ENCODE peak calls at places on chromosomes 11 and 22, in six cellular contexts. E is RCC 7860; I is GM04504; R is body of pancreas; T is EH; O is activated CD8-positive, alpha-beta memory T cell treated with anti-CD3 and anti-CD28 coated beads for 48 hours. G is an unnamed sample.

GRCh38 chr11:100972046-100972445 is 157.6 kb downstream of the PGR start:
- DNase-seq in I (no peak), O (no peak), E (no peak), R (no peak), T (no peak), G (no peak)

GRCh38 chr11:44120169-44120568 is 24.7 kb downstream of the EXT2 start:
- DNase-seq in T (peak; percentile 17), I (no peak), O (no peak), R (peak; percentile 17), E (no peak), G (no peak)

GRCh38 chr11:133995066-133995465 is 38.3 kb upstream of the IGSF9B start:
- DNase-seq in I (no peak), R (no peak), T (no peak), O (no peak), E (no peak), G (no peak)

GRCh38 chr11:75668508-75669297 is at the start of gene MAP6:
- DNase-seq in R (peak; percentile 9), T (peak; percentile 42), O (no peak), E (no peak), I (no peak), G (no peak)

GRCh38 chr11:118790357-118791014 is 478 bp downstream of the DDX6 start:
- DNase-seq in I (no peak), O (peak; percentile 62), E (no peak), T (peak; percentile 66), R (peak; percentile 67), G (no peak)

GRCh38 chr22:39622881-39623367 is 52.4 kb downstream of the CACNA1I start:
- DNase-seq in O (peak; percentile 42), I (no peak), R (peak; percentile 66), E (peak; percentile 10), T (peak; percentile 29), G (no peak)

GRCh38 chr11:80538040-80538439 is 1097.2 kb upstream of the TENM4 start:
- DNase-seq in R (no peak), I (no peak), E (no peak), T (no peak), O (no peak), G (no peak)

GRCh38 chr22:32744560-32744959 is 56.9 kb upstream of the TIMP3 start:
- DNase-seq in T (no peak), E (no peak), I (no peak), O (no peak), R (no peak), G (no peak)

GRCh38 chr11:66616379-66617147 is at the start of gene RBM14:
- DNase-seq in R (peak; percentile 98), E (peak; percentile 96), I (peak; percentile 99), T (peak; percentile 100), O (peak; percentile 89), G (peak; percentile 98)

GRCh38 chr11:75022759-75023396 is 34.1 kb downstream of the NEU3 start:
- DNase-seq in R (peak; percentile 96), T (peak; percentile 83), I (peak; percentile 65), E (peak; percentile 52), O (peak; percentile 45), G (peak; percentile 72)

GRCh38 chr22:22025320-22026156 is 43.0 kb upstream of the TOP3B start:
- DNase-seq in R (no peak), E (no peak), T (no peak), I (no peak), O (no peak), G (no peak)